ENCODE peak calls at places on chromosomes 13 and 19, in eight cellular contexts. F, P, O, N, Z, X, S and R are unnamed samples.

GRCh38 chr13:84651288-84651687 is 769.0 kb upstream of the SLITRK1 start:
- DNase-seq in F (no peak), P (peak; percentile 91), O (no peak), N (no peak), Z (no peak), X (peak; percentile 85), S (no peak), R (no peak)

GRCh38 chr13:35252536-35253205 is 223.8 kb downstream of the MAB21L1 start:
- DNase-seq in F (no peak), P (no peak), O (no peak), N (no peak), Z (no peak), X (no peak), S (no peak), R (no peak)

GRCh38 chr13:19618925-19619324 is 14.5 kb upstream of the MPHOSPH8 start:
- DNase-seq in F (no peak), P (peak; percentile 39), O (no peak), N (no peak), Z (no peak), X (peak; percentile 57), S (no peak), R (no peak)

GRCh38 chr19:19567391-19567790 is 29.3 kb downstream of the CILP2 start:
- DNase-seq in F (no peak), P (no peak), O (no peak), N (no peak), Z (no peak), X (no peak), S (no peak), R (no peak)

GRCh38 chr19:44626067-44626624 is 12.8 kb downstream of the IGSF23 start:
- DNase-seq in F (no peak), P (peak; percentile 93), O (no peak), N (no peak), Z (no peak), X (peak; percentile 98), S (peak; percentile 38), R (no peak)

GRCh38 chr19:5172859-5173577 is 167.6 kb downstream of the PTPRS start:
- DNase-seq in F (no peak), P (peak; percentile 99), O (no peak), N (no peak), Z (no peak), X (peak; percentile 98), S (no peak), R (no peak)

GRCh38 chr13:84445776-84446175 is 563.5 kb upstream of the SLITRK1 start:
- DNase-seq in F (no peak), P (peak; percentile 65), O (no peak), N (no peak), Z (no peak), X (peak; percentile 40), S (no peak), R (no peak)

GRCh38 chr19:8688930-8689329 is 9.7 kb downstream of the ACTL9 start:
- DNase-seq in F (no peak), P (no peak), O (no peak), N (no peak), Z (no peak), X (no peak), S (no peak), R (no peak)

GRCh38 chr19:3151563-3152430 is 16.0 kb downstream of the GNA15 start:
- DNase-seq in F (no peak), P (no peak), O (no peak), N (no peak), Z (no peak), X (no peak), S (no peak), R (no peak)

GRCh38 chr13:32829676-32830091 is 186.5 kb upstream of the KL start:
- DNase-seq in F (no peak), P (peak; percentile 65), O (no peak), N (no peak), Z (no peak), X (peak; percentile 48), S (no peak), R (no peak)

GRCh38 chr13:99215466-99215865 is 14.8 kb downstream of the UBAC2 start:
- DNase-seq in F (no peak), P (no peak), O (peak; percentile 75), N (no peak), Z (peak; percentile 66), X (no peak), S (no peak), R (no peak)

GRCh38 chr13:40665061-40665753 is 1.2 kb downstream of the FOXO1 start:
- DNase-seq in F (peak; percentile 80), P (no peak), O (peak; percentile 37), N (no peak), Z (no peak), X (peak; percentile 39), S (peak; percentile 65), R (no peak)

GRCh38 chr13:106104281-106104901 is 431.1 kb downstream of the EFNB2 start:
- DNase-seq in F (no peak), P (peak; percentile 93), O (no peak), N (no peak), Z (no peak), X (peak; percentile 95), S (no peak), R (no peak)

GRCh38 chr13:59976856-59977255 is 186.9 kb downstream of the DIAPH3 start:
- DNase-seq in F (no peak), P (no peak), O (no peak), N (no peak), Z (no peak), X (no peak), S (no peak), R (no peak)

GRCh38 chr13:47211106-47211505 is 314.3 kb upstream of the HTR2A start:
- DNase-seq in F (no peak), P (peak; percentile 12), O (no peak), N (no peak), Z (no peak), X (peak; percentile 53), S (no peak), R (no peak)

GRCh38 chr13:72590091-72590490 is 137.3 kb downstream of the MZT1 start:
- DNase-seq in F (no peak), P (no peak), O (no peak), N (no peak), Z (no peak), X (no peak), S (no peak), R (no peak)

GRCh38 chr19:18488838-18489626 is 32.8 kb downstream of the ELL start:
- DNase-seq in F (no peak), P (no peak), O (no peak), N (no peak), Z (no peak), X (no peak), S (peak; percentile 84), R (no peak)

GRCh38 chr19:12156254-12157058 is at the start of gene ZNF625:
- DNase-seq in F (peak; percentile 93), P (peak; percentile 85), O (no peak), N (no peak), Z (no peak), X (peak; percentile 81), S (peak; percentile 97), R (peak; percentile 90)

GRCh38 chr19:5397804-5398692 is 57.2 kb upstream of the ZNRF4 start:
- DNase-seq in F (no peak), P (peak; percentile 15), O (peak; percentile 2), N (no peak), Z (no peak), X (no peak), S (no peak), R (no peak)

GRCh38 chr19:39160523-39160861 is 34.9 kb downstream of the PAK4 start:
- DNase-seq in F (no peak), P (peak; percentile 5), O (no peak), N (no peak), Z (no peak), X (peak; percentile 12), S (no peak), R (no peak)

GRCh38 chr19:16197188-16197621 is 506 bp upstream of the AP1M1 start:
- DNase-seq in F (no peak), P (peak; percentile 61), O (no peak), N (no peak), Z (no peak), X (peak; percentile 94), S (no peak), R (no peak)
- H3K4me3 ChIP-seq in F (peak overlapping the region; percentile 89), P (peak overlapping the region; percentile 97), O (peak overlapping the region; percentile 80), N (peak overlapping the region; percentile 62), Z (peak overlapping the region; percentile 84), X (peak overlapping the region; percentile 91), S (no peak overlapping the region), R (peak overlapping the region; percentile 97)

DNA sequence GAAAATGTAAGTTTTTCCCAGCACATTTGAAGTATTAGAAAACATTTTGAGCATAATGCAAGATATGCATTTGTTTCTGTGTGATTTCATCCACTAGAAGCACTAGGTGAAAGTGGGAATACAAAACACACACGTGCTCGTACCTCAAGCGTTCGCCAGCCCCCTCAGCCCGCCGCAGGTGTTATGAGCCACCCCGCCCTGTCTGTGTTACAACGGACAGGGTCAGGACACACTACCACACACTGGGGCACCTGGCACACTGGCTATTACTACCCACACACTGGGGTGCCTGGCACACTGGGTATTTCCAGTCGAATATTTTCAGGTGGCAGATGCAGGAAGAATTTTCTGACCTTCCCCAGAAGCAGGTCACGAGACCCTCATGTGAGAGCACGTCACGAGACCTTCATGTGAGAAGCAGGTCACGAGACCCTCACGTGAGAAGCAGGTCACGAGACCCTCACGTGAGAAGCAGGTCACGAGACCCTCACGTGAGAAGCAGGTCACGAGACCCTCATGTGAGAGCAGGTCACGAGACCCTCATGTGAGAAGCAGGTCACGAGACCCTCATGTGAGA is 63.4 kb upstream of the ARHGEF7 start:
- DNase-seq in F (no peak), P (no peak), O (no peak), N (no peak), Z (no peak), X (no peak), S (no peak), R (no peak)
- H3K4me3 ChIP-seq in F (no peak overlapping the region), P (no peak overlapping the region), O (no peak overlapping the region), N (no peak overlapping the region), Z (no peak overlapping the region), X (no peak overlapping the region), S (no peak overlapping the region), R (no peak overlapping the region)

DNA sequence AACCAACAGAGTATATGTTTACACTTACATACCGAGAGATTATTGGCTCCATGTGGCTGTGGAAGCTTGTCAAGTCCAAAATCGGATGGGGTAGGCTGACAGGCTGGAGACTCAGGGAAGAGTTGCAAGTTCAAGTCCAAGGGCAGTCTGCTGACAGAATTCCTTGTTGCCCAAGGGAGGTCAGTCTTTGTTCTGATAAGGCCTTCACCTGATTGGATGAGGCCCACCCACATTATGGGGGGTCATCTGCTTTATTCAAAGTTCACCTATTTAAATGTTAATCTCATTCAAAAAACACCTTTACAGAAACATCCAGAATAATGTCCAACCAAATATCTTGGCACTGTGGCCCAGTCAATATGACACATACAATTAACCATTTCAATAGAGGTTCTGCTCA is 452.4 kb downstream of the KLF12 start:
- DNase-seq in F (no peak), P (no peak), O (no peak), N (no peak), Z (no peak), X (no peak), S (no peak), R (no peak)
- H3K4me3 ChIP-seq in F (no peak overlapping the region), P (no peak overlapping the region), O (no peak overlapping the region), N (no peak overlapping the region), Z (no peak overlapping the region), X (no peak overlapping the region), S (no peak overlapping the region), R (no peak overlapping the region)

GRCh38 chr13:27791901-27792392 is 336 bp upstream of the GSX1 start:
- DNase-seq in F (no peak), P (no peak), O (no peak), N (no peak), Z (no peak), X (no peak), S (no peak), R (no peak)
- H3K4me3 ChIP-seq in F (no peak overlapping the region), P (no peak overlapping the region), O (peak overlapping the region; percentile 75), N (peak overlapping the region; percentile 37), Z (peak overlapping the region; percentile 61), X (no peak overlapping the region), S (no peak overlapping the region), R (peak overlapping the region; percentile 45)